ENCODE peak calls at places on chromosome X, in five cellular contexts. W is T-helper 1 cell, X is astrocyte of the spinal cord, K is non-pigmented ciliary epithelial cell, Z is SHP77. F is an unnamed sample.

GRCh38 chrX:122770581-122770980 is 413.5 kb upstream of the GRIA3 start:
- DNase-seq in W (no peak), X (no peak), K (no peak), Z (no peak), F (peak; percentile 10)

GRCh38 chrX:31181377-31182038 is 109.7 kb upstream of the FTHL17 start:
- DNase-seq in W (no peak), X (no peak), K (no peak), Z (no peak), F (no peak)

GRCh38 chrX:10142041-10142589 is 14.7 kb upstream of the CLCN4 start:
- DNase-seq in W (no peak), X (no peak), K (no peak), Z (no peak), F (no peak)

GRCh38 chrX:10045327-10046000 is 78.3 kb downstream of the CLDN34 start:
- DNase-seq in W (no peak), X (no peak), K (no peak), Z (no peak), F (no peak)

GRCh38 chrX:3178329-3178728 is 137.1 kb downstream of the ARSF start:
- DNase-seq in W (no peak), X (no peak), K (no peak), Z (no peak), F (peak; percentile 48)

GRCh38 chrX:114268643-114269042 is 315.2 kb upstream of the HTR2C start:
- DNase-seq in W (no peak), X (no peak), K (no peak), Z (no peak), F (no peak)

GRCh38 chrX:19912-20571 is 261.1 kb upstream of the PLCXD1 start:
- DNase-seq in W (peak; percentile 1), X (peak; percentile 1), K (no peak), Z (no peak), F (no peak)

GRCh38 chrX:107678957-107679740 is 50.8 kb downstream of the PRPS1 start:
- DNase-seq in W (peak; percentile 83), X (peak; percentile 79), K (no peak), Z (no peak), F (peak; percentile 78)

GRCh38 chrX:15334561-15334960 is 762 bp downstream of the PIGA start:
- DNase-seq in W (peak; percentile 11), X (peak; percentile 19), K (no peak), Z (no peak), F (peak; percentile 37)

GRCh38 chrX:18702362-18703195 is 4.9 kb upstream of the PPEF1 start:
- DNase-seq in W (no peak), X (peak; percentile 43), K (no peak), Z (no peak), F (peak; percentile 76)

GRCh38 chrX:2962346-2962745 is 33.2 kb upstream of the ARSD start:
- DNase-seq in W (no peak), X (no peak), K (no peak), Z (no peak), F (no peak)

GRCh38 chrX:144801786-144802185 is 445.5 kb upstream of the SPANXN1 start:
- DNase-seq in W (no peak), X (peak; percentile 0), K (no peak), Z (no peak), F (peak; percentile 2)

GRCh38 chrX:39896951-39897740 is 200.6 kb downstream of the BCOR start:
- DNase-seq in W (no peak), X (peak; percentile 64), K (peak; percentile 31), Z (peak; percentile 45), F (peak; percentile 82)

F was measured in M059J.